ENCODE peak calls at places on chromosomes 13 and 19, in ten cellular contexts. B is T1000; H is lung microvascular endothelial cell; C is stimulated activated CD8-positive, alpha-beta memory T cell treated with anti-CD3 and anti-CD28 coated beads, Interleukin-15, amount 100 ng/mL, for 24 hours; L is NCI-H460; Y is endothelial cell; O is spleen; S is tibial nerve; U is ELF-1; V is CD8-positive, alpha-beta T cell. X is an unnamed sample.

GRCh38 chr13:71219671-71220070 is 647.3 kb downstream of the DACH1 start:
- DNase-seq in B (no peak), H (no peak), C (no peak), L (no peak), Y (no peak), O (no peak), S (no peak), U (no peak), V (no peak), X (no peak)

GRCh38 chr19:6723738-6724137 is 3.3 kb upstream of the C3 start:
- DNase-seq in B (no peak), H (no peak), C (no peak), L (no peak), Y (no peak), O (no peak), S (no peak), U (no peak), V (no peak), X (no peak)

GRCh38 chr19:15025237-15025636 is 24.0 kb upstream of the CASP14 start:
- DNase-seq in B (no peak), H (no peak), C (no peak), L (peak; percentile 7), Y (no peak), O (no peak), S (no peak), U (peak; percentile 10), V (no peak), X (no peak)

GRCh38 chr19:35045667-35046300 is 4.3 kb downstream of the HPN start:
- DNase-seq in B (no peak), H (peak; percentile 81), C (no peak), L (peak; percentile 25), Y (peak; percentile 36), O (no peak), S (no peak), U (peak; percentile 41), V (no peak), X (no peak)

GRCh38 chr19:17333611-17334413 is 843 bp downstream of the ANO8 start:
- DNase-seq in B (peak; percentile 55), H (no peak), C (no peak), L (no peak), Y (no peak), O (peak; percentile 85), S (no peak), U (peak; percentile 52), V (no peak), X (no peak)

GRCh38 chr13:45994752-45995151 is 57.8 kb downstream of the ZC3H13 start:
- DNase-seq in B (no peak), H (no peak), C (no peak), L (no peak), Y (no peak), O (no peak), S (no peak), U (no peak), V (no peak), X (no peak)

GRCh38 chr13:95122063-95122462 is 179.2 kb downstream of the ABCC4 start:
- DNase-seq in B (no peak), H (no peak), C (no peak), L (no peak), Y (no peak), O (no peak), S (no peak), U (no peak), V (no peak), X (no peak)

GRCh38 chr19:2041686-2042484 is 9.2 kb downstream of the MKNK2 start:
- DNase-seq in B (peak; percentile 96), H (peak; percentile 98), C (peak; percentile 100), L (peak; percentile 90), Y (peak; percentile 99), O (peak; percentile 100), S (peak; percentile 92), U (peak; percentile 95), V (peak; percentile 100), X (peak; percentile 98)

GRCh38 chr19:17720487-17720839 is 1.2 kb downstream of the MAP1S start:
- DNase-seq in B (no peak), H (peak; percentile 45), C (no peak), L (no peak), Y (no peak), O (no peak), S (no peak), U (no peak), V (no peak), X (no peak)

GRCh38 chr19:43504426-43505185 is at the start of gene PHLDB3:
- DNase-seq in B (no peak), H (peak; percentile 63), C (no peak), L (no peak), Y (no peak), O (peak; percentile 90), S (no peak), U (no peak), V (peak; percentile 19), X (peak; percentile 27)

GRCh38 chr19:46659151-46660007 is 1.6 kb downstream of the DACT3 start:
- DNase-seq in B (no peak), H (no peak), C (no peak), L (no peak), Y (peak; percentile 37), O (peak; percentile 82), S (peak; percentile 33), U (peak; percentile 66), V (no peak), X (no peak)

GRCh38 chr19:39237200-39238184 is 7.3 kb downstream of the IFNL3 start:
- DNase-seq in B (no peak), H (peak; percentile 42), C (no peak), L (no peak), Y (no peak), O (peak; percentile 88), S (no peak), U (peak; percentile 82), V (no peak), X (no peak)

GRCh38 chr19:53463263-53463662 is 4.3 kb upstream of the ZNF813 start:
- DNase-seq in B (peak; percentile 49), H (peak; percentile 45), C (no peak), L (no peak), Y (peak; percentile 26), O (no peak), S (no peak), U (peak; percentile 81), V (no peak), X (no peak)

GRCh38 chr19:49896863-49897621 is at the start of gene IL4I1:
- DNase-seq in B (no peak), H (peak; percentile 41), C (no peak), L (no peak), Y (no peak), O (peak; percentile 83), S (peak; percentile 36), U (no peak), V (peak; percentile 33), X (no peak)

GRCh38 chr13:102089177-102089576 is 312.7 kb downstream of the FGF14 start:
- DNase-seq in B (no peak), H (peak; percentile 3), C (no peak), L (no peak), Y (no peak), O (no peak), S (no peak), U (no peak), V (no peak), X (no peak)

GRCh38 chr19:30481823-30482222 is 109.6 kb downstream of the ZNF536 start:
- DNase-seq in B (no peak), H (no peak), C (no peak), L (no peak), Y (no peak), O (no peak), S (no peak), U (no peak), V (no peak), X (no peak)

GRCh38 chr13:92806215-92806614 is 420.4 kb upstream of the GPC6 start:
- DNase-seq in B (no peak), H (no peak), C (no peak), L (peak; percentile 17), Y (no peak), O (no peak), S (no peak), U (no peak), V (no peak), X (no peak)

GRCh38 chr19:35555301-35556005 is 8.0 kb downstream of the ATP4A start:
- DNase-seq in B (peak; percentile 11), H (peak; percentile 38), C (no peak), L (peak; percentile 21), Y (peak; percentile 56), O (peak; percentile 56), S (no peak), U (peak; percentile 78), V (no peak), X (no peak)

GRCh38 chr19:16588089-16588823 is 16.0 kb upstream of the SLC35E1 start:
- DNase-seq in B (no peak), H (no peak), C (no peak), L (no peak), Y (no peak), O (peak; percentile 92), S (no peak), U (peak; percentile 76), V (peak; percentile 47), X (no peak)

GRCh38 chr13:67139551-67139950 is 90.6 kb downstream of the PCDH9 start:
- DNase-seq in B (no peak), H (no peak), C (no peak), L (no peak), Y (no peak), O (no peak), S (no peak), U (no peak), V (no peak), X (no peak)